ENCODE peak calls at places on chromosomes 3 and 15, in five cellular contexts. One of them, this sample, is unnamed.

GRCh38 chr3:123803521-123803920 is 80.6 kb downstream of the MYLK start:
- DNase-seq in tibial nerve: no peak
- DNase-seq in astrocyte: no peak
- DNase-seq in MM.1S: no peak
- DNase-seq in fibroblast of lung: no peak
- DNase-seq in this sample: no peak

GRCh38 chr15:82103500-82103899 is 57.7 kb upstream of the MEX3B start:
- DNase-seq in tibial nerve: no peak
- DNase-seq in astrocyte: no peak
- DNase-seq in MM.1S: no peak
- DNase-seq in fibroblast of lung: no peak
- DNase-seq in this sample: no peak

GRCh38 chr3:18103591-18103990 is 321.5 kb downstream of the SATB1 start:
- DNase-seq in tibial nerve: no peak
- DNase-seq in astrocyte: no peak
- DNase-seq in MM.1S: no peak
- DNase-seq in fibroblast of lung: no peak
- DNase-seq in this sample: no peak

GRCh38 chr3:72058493-72059081 is 273.6 kb upstream of the PROK2 start:
- DNase-seq in tibial nerve: no peak
- DNase-seq in astrocyte: no peak
- DNase-seq in MM.1S: no peak
- DNase-seq in fibroblast of lung: no peak
- DNase-seq in this sample: no peak

GRCh38 chr15:74822233-74822632 is 4.2 kb upstream of the CPLX3 start:
- DNase-seq in tibial nerve: no peak
- DNase-seq in astrocyte: no peak
- DNase-seq in MM.1S: no peak
- DNase-seq in fibroblast of lung: no peak
- DNase-seq in this sample: no peak

GRCh38 chr3:159616234-159616825 is 372.3 kb upstream of the IL12A start:
- DNase-seq in tibial nerve: no peak
- DNase-seq in astrocyte: no peak
- DNase-seq in MM.1S: no peak
- DNase-seq in fibroblast of lung: peak; percentile 52
- DNase-seq in this sample: no peak

GRCh38 chr3:102192575-102192974 is 242.2 kb upstream of the ZPLD1 start:
- DNase-seq in tibial nerve: no peak
- DNase-seq in astrocyte: no peak
- DNase-seq in MM.1S: no peak
- DNase-seq in fibroblast of lung: no peak
- DNase-seq in this sample: no peak

GRCh38 chr3:44125882-44126281 is 115.8 kb upstream of the TOPAZ1 start:
- DNase-seq in tibial nerve: no peak
- DNase-seq in astrocyte: peak; percentile 8
- DNase-seq in MM.1S: no peak
- DNase-seq in fibroblast of lung: peak; percentile 31
- DNase-seq in this sample: no peak

GRCh38 chr3:124229407-124229806 is 237.5 kb upstream of the ROPN1 start:
- DNase-seq in tibial nerve: no peak
- DNase-seq in astrocyte: peak; percentile 44
- DNase-seq in MM.1S: no peak
- DNase-seq in fibroblast of lung: peak; percentile 62
- DNase-seq in this sample: no peak

GRCh38 chr3:13042932-13043275 is 30.3 kb downstream of the IQSEC1 start:
- DNase-seq in tibial nerve: no peak
- DNase-seq in astrocyte: no peak
- DNase-seq in MM.1S: no peak
- DNase-seq in fibroblast of lung: no peak
- DNase-seq in this sample: no peak

GRCh38 chr15:50798684-50799083 is 33.2 kb upstream of the SPPL2A start:
- DNase-seq in tibial nerve: no peak
- DNase-seq in astrocyte: no peak
- DNase-seq in MM.1S: no peak
- DNase-seq in fibroblast of lung: peak; percentile 12
- DNase-seq in this sample: no peak

GRCh38 chr3:113265281-113265680 is 53.9 kb downstream of the BOC start:
- DNase-seq in tibial nerve: no peak
- DNase-seq in astrocyte: no peak
- DNase-seq in MM.1S: no peak
- DNase-seq in fibroblast of lung: no peak
- DNase-seq in this sample: no peak

GRCh38 chr3:120625199-120625598 is 29.1 kb downstream of the NDUFB4 start:
- DNase-seq in tibial nerve: no peak
- DNase-seq in astrocyte: no peak
- DNase-seq in MM.1S: no peak
- DNase-seq in fibroblast of lung: no peak
- DNase-seq in this sample: no peak

GRCh38 chr3:178538065-178538464 is 1.8 kb downstream of the KCNMB2 start:
- DNase-seq in tibial nerve: no peak
- DNase-seq in astrocyte: no peak
- DNase-seq in MM.1S: no peak
- DNase-seq in fibroblast of lung: no peak
- DNase-seq in this sample: no peak

GRCh38 chr3:62686916-62687315 is 188.3 kb downstream of the CADPS start:
- DNase-seq in tibial nerve: no peak
- DNase-seq in astrocyte: no peak
- DNase-seq in MM.1S: no peak
- DNase-seq in fibroblast of lung: no peak
- DNase-seq in this sample: no peak

GRCh38 chr15:77830041-77830440 is 197.3 kb upstream of the LINGO1 start:
- DNase-seq in tibial nerve: no peak
- DNase-seq in astrocyte: peak; percentile 96
- DNase-seq in MM.1S: no peak
- DNase-seq in fibroblast of lung: peak; percentile 96
- DNase-seq in this sample: peak; percentile 55

GRCh38 chr3:39254806-39255449 is 24.9 kb downstream of the CX3CR1 start:
- DNase-seq in tibial nerve: no peak
- DNase-seq in astrocyte: peak; percentile 73
- DNase-seq in MM.1S: no peak
- DNase-seq in fibroblast of lung: peak; percentile 77
- DNase-seq in this sample: no peak

GRCh38 chr3:94069242-94069813 is 6.5 kb downstream of the NSUN3 start:
- DNase-seq in tibial nerve: no peak
- DNase-seq in astrocyte: peak; percentile 3
- DNase-seq in MM.1S: peak; percentile 32
- DNase-seq in fibroblast of lung: peak; percentile 17
- DNase-seq in this sample: no peak

GRCh38 chr3:71579934-71580318 is 3.6 kb downstream of the FOXP1 start:
- DNase-seq in tibial nerve: peak; percentile 9
- DNase-seq in astrocyte: peak; percentile 73
- DNase-seq in MM.1S: no peak
- DNase-seq in fibroblast of lung: peak; percentile 84
- DNase-seq in this sample: no peak

GRCh38 chr15:53611145-53611920 is 148.1 kb downstream of the WDR72 start:
- DNase-seq in tibial nerve: no peak
- DNase-seq in astrocyte: peak; percentile 45
- DNase-seq in MM.1S: no peak
- DNase-seq in fibroblast of lung: peak; percentile 62
- DNase-seq in this sample: no peak

GRCh38 chr3:80384811-80385210 is 617.0 kb upstream of the ROBO1 start:
- DNase-seq in tibial nerve: no peak
- DNase-seq in astrocyte: no peak
- DNase-seq in MM.1S: no peak
- DNase-seq in fibroblast of lung: no peak
- DNase-seq in this sample: no peak

GRCh38 chr3:143081844-143082778 is 37.5 kb upstream of the CHST2 start:
- DNase-seq in tibial nerve: no peak
- DNase-seq in astrocyte: no peak
- DNase-seq in MM.1S: no peak
- DNase-seq in fibroblast of lung: no peak
- DNase-seq in this sample: no peak

GRCh38 chr3:142896201-142896755 is 7.4 kb upstream of the PCOLCE2 start:
- DNase-seq in tibial nerve: no peak
- DNase-seq in astrocyte: peak; percentile 80
- DNase-seq in MM.1S: no peak
- DNase-seq in fibroblast of lung: peak; percentile 85
- DNase-seq in this sample: no peak

GRCh38 chr3:58570851-58571250 is 6.3 kb downstream of the FAM107A start:
- DNase-seq in tibial nerve: no peak
- DNase-seq in astrocyte: no peak
- DNase-seq in MM.1S: no peak
- DNase-seq in fibroblast of lung: no peak
- DNase-seq in this sample: no peak

GRCh38 chr3:114809668-114810413 is 337.2 kb downstream of the ZBTB20 start:
- DNase-seq in tibial nerve: no peak
- DNase-seq in astrocyte: peak; percentile 8
- DNase-seq in MM.1S: peak; percentile 82
- DNase-seq in fibroblast of lung: peak; percentile 8
- DNase-seq in this sample: no peak

GRCh38 chr3:150771600-150771999 is 8.6 kb upstream of the SIAH2 start:
- DNase-seq in tibial nerve: no peak
- DNase-seq in astrocyte: no peak
- DNase-seq in MM.1S: no peak
- DNase-seq in fibroblast of lung: no peak
- DNase-seq in this sample: no peak

GRCh38 chr3:195809291-195809785 is 2.4 kb downstream of the MUC4 start:
- DNase-seq in tibial nerve: no peak
- DNase-seq in astrocyte: no peak
- DNase-seq in MM.1S: no peak
- DNase-seq in fibroblast of lung: no peak
- DNase-seq in this sample: no peak
- H3K4me3 ChIP-seq in tibial nerve: no peak overlapping the region
- H3K4me3 ChIP-seq in astrocyte: no peak overlapping the region
- H3K4me3 ChIP-seq in MM.1S: no peak overlapping the region
- H3K4me3 ChIP-seq in fibroblast of lung: no peak overlapping the region
- H3K4me3 ChIP-seq in this sample: no peak overlapping the region

DNA sequence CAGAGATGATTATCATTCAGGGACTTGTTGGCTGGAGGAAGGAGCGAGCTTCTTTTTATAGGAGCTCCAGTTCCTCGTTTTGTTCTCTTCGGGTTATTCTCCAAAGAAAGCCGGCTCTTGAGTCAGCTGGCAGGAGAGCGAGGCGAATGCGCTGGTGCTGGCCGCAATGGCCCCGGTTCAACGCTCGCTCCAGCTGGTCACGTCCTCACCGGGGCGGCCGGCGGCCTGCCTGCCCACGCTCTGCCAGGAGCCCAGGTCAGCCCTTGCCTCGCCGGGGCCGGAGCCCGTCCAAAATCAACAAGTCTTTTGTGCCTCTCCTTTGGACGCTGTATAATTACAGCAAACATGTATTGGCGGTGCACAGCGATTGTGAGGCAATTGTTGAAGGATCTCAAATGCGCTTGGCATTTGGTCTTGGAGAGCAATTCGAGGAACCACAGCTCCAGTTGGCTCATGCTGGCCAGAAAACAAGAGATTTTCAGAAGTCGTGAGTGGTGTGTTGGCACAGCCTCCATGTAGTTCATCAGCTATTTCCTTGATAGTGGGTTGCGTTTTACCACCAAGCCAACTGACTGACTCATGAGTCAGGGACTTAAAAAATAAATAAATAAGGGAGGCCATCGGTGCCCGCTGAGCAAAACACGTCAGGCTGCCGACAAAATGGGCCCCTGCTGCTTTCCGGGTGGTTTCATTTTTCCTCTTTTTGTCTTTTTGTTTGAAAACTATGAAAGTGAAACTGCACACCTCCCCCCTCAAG is 288.5 kb downstream of the UACA start:
- DNase-seq in tibial nerve: peak; percentile 67
- DNase-seq in astrocyte: peak; percentile 100
- DNase-seq in MM.1S: no peak
- DNase-seq in fibroblast of lung: peak; percentile 100
- DNase-seq in this sample: no peak
- H3K4me3 ChIP-seq in tibial nerve: no peak overlapping the region
- H3K4me3 ChIP-seq in astrocyte: peak overlapping the region; percentile 38
- H3K4me3 ChIP-seq in MM.1S: no peak overlapping the region
- H3K4me3 ChIP-seq in fibroblast of lung: peak overlapping the region; percentile 23
- H3K4me3 ChIP-seq in this sample: no peak overlapping the region

GRCh38 chr3:109559389-109559788 is 222.0 kb upstream of the DPPA4 start:
- DNase-seq in tibial nerve: no peak
- DNase-seq in astrocyte: no peak
- DNase-seq in MM.1S: no peak
- DNase-seq in fibroblast of lung: peak; percentile 19
- DNase-seq in this sample: no peak

GRCh38 chr3:109548192-109548938 is 211.0 kb upstream of the DPPA4 start:
- DNase-seq in tibial nerve: no peak
- DNase-seq in astrocyte: peak; percentile 69
- DNase-seq in MM.1S: no peak
- DNase-seq in fibroblast of lung: peak; percentile 76
- DNase-seq in this sample: no peak

DNA sequence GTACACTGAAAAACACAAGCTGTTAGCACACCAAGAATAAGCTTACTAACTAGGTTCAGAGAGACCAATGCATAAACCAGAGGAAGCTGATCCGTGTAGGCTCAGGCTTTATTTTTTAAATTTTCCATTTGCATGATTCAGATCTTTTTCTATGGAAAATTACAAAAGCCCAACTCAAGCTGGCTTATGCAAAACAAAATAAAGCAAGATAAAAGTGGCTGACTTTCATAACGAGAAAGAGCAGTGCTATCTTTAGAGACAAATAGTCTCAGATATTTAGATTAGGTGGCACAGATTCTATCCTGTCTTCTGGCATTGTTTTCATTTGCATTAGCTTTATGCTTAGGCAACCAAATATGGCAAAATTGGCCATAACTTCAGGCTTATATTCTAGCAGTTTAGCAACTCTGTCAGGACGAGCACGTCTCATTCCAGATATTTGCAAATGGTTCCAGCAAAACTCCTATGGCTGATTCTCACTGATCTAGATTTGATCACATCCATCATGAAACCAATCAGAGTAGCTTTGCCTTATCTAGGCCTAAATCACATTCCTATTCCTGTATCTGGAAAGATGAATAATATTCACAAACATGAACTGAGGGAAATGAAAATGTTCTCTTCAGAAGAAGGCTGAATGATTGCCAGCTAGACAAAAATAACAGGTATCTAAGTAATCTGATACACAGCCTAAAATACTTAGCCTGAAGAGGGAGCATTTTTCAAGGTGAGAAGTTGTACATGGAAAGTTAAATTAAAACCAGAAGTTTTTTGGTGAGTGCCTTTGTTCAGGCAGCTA is 216.4 kb upstream of the DPPA4 start:
- DNase-seq in tibial nerve: no peak
- DNase-seq in astrocyte: peak; percentile 81
- DNase-seq in MM.1S: no peak
- DNase-seq in fibroblast of lung: peak; percentile 84
- DNase-seq in this sample: no peak
- H3K4me3 ChIP-seq in tibial nerve: no peak overlapping the region
- H3K4me3 ChIP-seq in astrocyte: no peak overlapping the region
- H3K4me3 ChIP-seq in MM.1S: no peak overlapping the region
- H3K4me3 ChIP-seq in fibroblast of lung: no peak overlapping the region
- H3K4me3 ChIP-seq in this sample: no peak overlapping the region

GRCh38 chr3:5021116-5021515 is 41.9 kb downstream of the BHLHE40 start:
- DNase-seq in tibial nerve: no peak
- DNase-seq in astrocyte: no peak
- DNase-seq in MM.1S: no peak
- DNase-seq in fibroblast of lung: no peak
- DNase-seq in this sample: no peak

GRCh38 chr3:5023777-5024346 is 44.6 kb downstream of the BHLHE40 start:
- DNase-seq in tibial nerve: no peak
- DNase-seq in astrocyte: no peak
- DNase-seq in MM.1S: no peak
- DNase-seq in fibroblast of lung: no peak
- DNase-seq in this sample: no peak

GRCh38 chr3:5022966-5023776 is 43.9 kb downstream of the BHLHE40 start:
- DNase-seq in tibial nerve: no peak
- DNase-seq in astrocyte: peak; percentile 100
- DNase-seq in MM.1S: no peak
- DNase-seq in fibroblast of lung: peak; percentile 100
- DNase-seq in this sample: no peak

GRCh38 chr3:5021571-5022092 is 42.4 kb downstream of the BHLHE40 start:
- DNase-seq in tibial nerve: no peak
- DNase-seq in astrocyte: peak; percentile 76
- DNase-seq in MM.1S: no peak
- DNase-seq in fibroblast of lung: peak; percentile 81
- DNase-seq in this sample: no peak

GRCh38 chr3:5022187-5022965 is 43.1 kb downstream of the BHLHE40 start:
- DNase-seq in tibial nerve: no peak
- DNase-seq in astrocyte: peak; percentile 41
- DNase-seq in MM.1S: no peak
- DNase-seq in fibroblast of lung: peak; percentile 55
- DNase-seq in this sample: no peak
- H3K4me3 ChIP-seq in tibial nerve: no peak overlapping the region
- H3K4me3 ChIP-seq in astrocyte: no peak overlapping the region
- H3K4me3 ChIP-seq in MM.1S: no peak overlapping the region
- H3K4me3 ChIP-seq in fibroblast of lung: no peak overlapping the region
- H3K4me3 ChIP-seq in this sample: no peak overlapping the region

This sample was measured in Jurkat, Clone E6-1.